ENCODE peak calls at places on chromosomes 7 and 10, in five cellular contexts. One of them, this sample, is unnamed.

GRCh38 chr10:96991313-96991841 is 159.3 kb downstream of the LCOR start:
- DNase-seq in lower lobe of right lung: no peak
- DNase-seq in uterus: no peak
- DNase-seq in mucosa of descending colon: no peak
- DNase-seq in fibroblast of lung: peak; percentile 94
- DNase-seq in this sample: no peak

GRCh38 chr10:7872041-7872442 is 53.7 kb downstream of the TAF3 start:
- DNase-seq in lower lobe of right lung: no peak
- DNase-seq in fibroblast of lung: no peak
- DNase-seq in mucosa of descending colon: no peak
- DNase-seq in uterus: no peak
- DNase-seq in this sample: no peak

GRCh38 chr10:13950543-13950939 is 363.8 kb downstream of the PRPF18 start:
- DNase-seq in uterus: no peak
- DNase-seq in fibroblast of lung: no peak
- DNase-seq in mucosa of descending colon: no peak
- DNase-seq in lower lobe of right lung: no peak
- DNase-seq in this sample: no peak

GRCh38 chr10:3090914-3091313 is 23.6 kb downstream of the PFKP start:
- DNase-seq in uterus: peak; percentile 43
- DNase-seq in fibroblast of lung: peak; percentile 79
- DNase-seq in mucosa of descending colon: peak; percentile 59
- DNase-seq in lower lobe of right lung: peak; percentile 74
- DNase-seq in this sample: peak; percentile 79

GRCh38 chr10:101778781-101779543 is 3.0 kb upstream of the FGF8 start:
- DNase-seq in lower lobe of right lung: peak; percentile 53
- DNase-seq in mucosa of descending colon: peak; percentile 81
- DNase-seq in uterus: no peak
- DNase-seq in fibroblast of lung: peak; percentile 39
- DNase-seq in this sample: peak; percentile 68

GRCh38 chr7:150903627-150904026 is 51.3 kb downstream of the AOC1 start:
- DNase-seq in fibroblast of lung: peak; percentile 78
- DNase-seq in lower lobe of right lung: peak; percentile 71
- DNase-seq in uterus: peak; percentile 52
- DNase-seq in mucosa of descending colon: peak; percentile 80
- DNase-seq in this sample: peak; percentile 65

GRCh38 chr10:72274213-72274729 is 547 bp downstream of the DDIT4 start:
- DNase-seq in mucosa of descending colon: peak; percentile 77
- DNase-seq in lower lobe of right lung: peak; percentile 52
- DNase-seq in uterus: no peak
- DNase-seq in fibroblast of lung: no peak
- DNase-seq in this sample: no peak

GRCh38 chr10:99694171-99694570 is 34.9 kb downstream of the ENTPD7 start:
- DNase-seq in fibroblast of lung: peak; percentile 94
- DNase-seq in lower lobe of right lung: no peak
- DNase-seq in mucosa of descending colon: no peak
- DNase-seq in uterus: no peak
- DNase-seq in this sample: no peak

GRCh38 chr10:95469251-95469650 is 91.9 kb downstream of the SORBS1 start:
- DNase-seq in lower lobe of right lung: no peak
- DNase-seq in mucosa of descending colon: no peak
- DNase-seq in fibroblast of lung: no peak
- DNase-seq in uterus: no peak
- DNase-seq in this sample: no peak

GRCh38 chr10:95466450-95466849 is 94.7 kb downstream of the SORBS1 start:
- DNase-seq in uterus: no peak
- DNase-seq in lower lobe of right lung: no peak
- DNase-seq in mucosa of descending colon: no peak
- DNase-seq in fibroblast of lung: no peak
- DNase-seq in this sample: no peak

GRCh38 chr10:95472304-95473088 is 88.7 kb downstream of the SORBS1 start:
- DNase-seq in mucosa of descending colon: no peak
- DNase-seq in uterus: no peak
- DNase-seq in lower lobe of right lung: no peak
- DNase-seq in fibroblast of lung: no peak
- DNase-seq in this sample: no peak

GRCh38 chr10:95467162-95467599 is 94.0 kb downstream of the SORBS1 start:
- DNase-seq in lower lobe of right lung: peak; percentile 54
- DNase-seq in uterus: peak; percentile 65
- DNase-seq in mucosa of descending colon: peak; percentile 61
- DNase-seq in fibroblast of lung: no peak
- DNase-seq in this sample: peak; percentile 63

DNA sequence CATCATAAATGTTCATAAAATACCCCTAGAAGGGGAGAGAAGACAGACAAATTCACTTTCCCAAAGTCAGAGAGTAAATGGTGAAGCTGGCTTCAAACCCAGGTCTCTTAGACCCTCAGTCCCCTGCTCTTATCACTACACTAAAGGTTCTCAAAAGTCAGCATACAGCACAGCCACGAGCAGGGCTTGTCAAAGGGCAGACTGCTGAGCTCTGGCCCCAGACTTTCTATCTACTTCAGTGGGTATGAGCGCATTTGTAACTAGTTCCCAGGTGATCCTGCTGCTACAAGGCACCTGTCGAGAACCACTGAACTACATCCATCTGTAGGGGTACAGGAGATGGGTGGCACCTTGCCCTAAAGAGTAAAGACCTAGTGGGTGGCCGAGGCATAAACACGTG is 91.5 kb downstream of the SORBS1 start:
- DNase-seq in mucosa of descending colon: no peak
- DNase-seq in fibroblast of lung: no peak
- DNase-seq in lower lobe of right lung: no peak
- DNase-seq in uterus: no peak
- DNase-seq in this sample: no peak
- H3K4me1 ChIP-seq in mucosa of descending colon: peaks cover 26% of the 10 kb centered on the region
- H3K4me1 ChIP-seq in fibroblast of lung: no peaks in the 10 kb centered on the region
- H3K4me1 ChIP-seq in lower lobe of right lung: peaks cover 39% of the 10 kb centered on the region
- H3K4me1 ChIP-seq in uterus: peaks cover 11% of the 10 kb centered on the region
- H3K4me1 ChIP-seq in this sample: peaks cover 31% of the 10 kb centered on the region

DNA sequence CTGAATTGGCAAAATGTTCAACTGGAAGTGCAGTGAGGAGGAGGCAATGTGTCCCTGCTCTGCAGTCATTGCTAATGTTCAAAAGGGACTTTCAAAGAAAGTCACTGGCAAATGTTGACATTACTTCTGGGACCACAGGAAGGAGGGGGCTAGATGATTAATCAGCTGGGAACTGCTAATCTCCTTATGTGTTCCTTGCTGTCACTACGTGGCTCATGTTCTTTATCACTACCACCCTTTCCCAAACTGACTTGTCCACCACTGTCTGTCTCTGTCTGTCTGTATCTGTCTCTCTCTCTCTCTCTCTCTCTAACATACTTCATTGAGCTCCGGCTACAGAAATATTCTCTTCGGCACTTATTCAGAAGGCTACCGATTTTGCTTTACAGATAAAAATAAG is 86.9 kb upstream of the MTPN start:
- DNase-seq in mucosa of descending colon: no peak
- DNase-seq in fibroblast of lung: no peak
- DNase-seq in lower lobe of right lung: no peak
- DNase-seq in uterus: no peak
- DNase-seq in this sample: no peak
- H3K4me3 ChIP-seq in mucosa of descending colon: no peak overlapping the region
- H3K4me3 ChIP-seq in fibroblast of lung: no peak overlapping the region
- H3K4me3 ChIP-seq in lower lobe of right lung: no peak overlapping the region
- H3K4me3 ChIP-seq in uterus: no peak overlapping the region
- H3K4me3 ChIP-seq in this sample: no peak overlapping the region

DNA sequence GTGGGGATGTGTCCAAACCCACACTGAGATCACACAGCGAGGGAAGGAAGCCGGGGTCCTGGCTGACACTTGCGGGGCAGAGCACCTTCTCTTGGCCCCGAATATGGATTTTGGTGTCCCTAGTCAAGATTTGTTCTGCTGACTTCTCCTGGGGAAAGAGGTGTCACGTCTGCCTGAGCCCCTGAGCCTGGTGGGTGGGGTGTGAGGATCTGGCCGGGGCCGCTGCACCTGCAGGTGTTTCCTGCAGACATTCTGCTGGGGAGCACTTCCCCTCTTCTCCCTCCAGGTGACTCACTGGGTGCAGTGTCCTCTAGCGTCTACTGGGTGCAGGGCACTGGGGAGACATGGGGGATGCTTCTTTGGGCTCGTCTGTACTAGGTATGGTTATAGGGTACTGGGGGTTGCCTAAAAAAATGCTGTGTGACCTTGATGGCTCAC is 99.2 kb downstream of the GRK5 start:
- DNase-seq in mucosa of descending colon: peak; percentile 55
- DNase-seq in lower lobe of right lung: no peak
- DNase-seq in uterus: no peak
- DNase-seq in fibroblast of lung: peak; percentile 45
- DNase-seq in this sample: peak; percentile 43
- H3K4me1 ChIP-seq in mucosa of descending colon: peaks cover 4% of the 10 kb centered on the region
- H3K4me1 ChIP-seq in lower lobe of right lung: peaks cover 73% of the 10 kb centered on the region
- H3K4me1 ChIP-seq in uterus: no peaks in the 10 kb centered on the region
- H3K4me1 ChIP-seq in fibroblast of lung: peaks cover 10% of the 10 kb centered on the region
- H3K4me1 ChIP-seq in this sample: peaks cover 69% of the 10 kb centered on the region

GRCh38 chr10:89283174-89283987 is 18.5 kb upstream of the IFIT2 start:
- DNase-seq in fibroblast of lung: peak; percentile 81
- DNase-seq in lower lobe of right lung: no peak
- DNase-seq in uterus: no peak
- DNase-seq in mucosa of descending colon: no peak
- DNase-seq in this sample: no peak
- H3K4me3 ChIP-seq in fibroblast of lung: no peak overlapping the region
- H3K4me3 ChIP-seq in lower lobe of right lung: no peak overlapping the region
- H3K4me3 ChIP-seq in uterus: no peak overlapping the region
- H3K4me3 ChIP-seq in mucosa of descending colon: no peak overlapping the region
- H3K4me3 ChIP-seq in this sample: peak overlapping the region; percentile 21

DNA sequence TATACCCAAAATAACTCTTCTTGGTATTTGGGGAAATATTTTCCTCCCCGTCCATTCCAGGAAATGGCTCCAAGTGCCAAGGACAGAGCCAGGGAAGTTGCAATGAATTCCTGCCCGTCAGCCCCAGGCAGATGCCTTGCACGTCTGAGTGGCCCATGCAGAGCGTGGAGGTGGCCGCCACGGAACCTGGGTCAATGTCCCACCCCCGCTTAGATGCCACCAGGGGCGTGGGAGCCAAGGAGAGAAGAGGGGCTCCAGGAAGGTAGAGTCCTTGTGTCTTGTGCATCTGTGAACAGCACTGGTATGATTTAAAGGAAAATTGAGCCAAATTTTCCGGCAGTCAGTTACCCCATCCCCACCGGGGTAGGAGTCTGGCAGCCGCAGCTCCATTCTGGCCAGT is 1.6 kb downstream of the LEP start:
- DNase-seq in fibroblast of lung: no peak
- DNase-seq in lower lobe of right lung: no peak
- DNase-seq in mucosa of descending colon: no peak
- DNase-seq in uterus: no peak
- DNase-seq in this sample: no peak
- H3K4me1 ChIP-seq in fibroblast of lung: no peaks in the 10 kb centered on the region
- H3K4me1 ChIP-seq in lower lobe of right lung: no peaks in the 10 kb centered on the region
- H3K4me1 ChIP-seq in mucosa of descending colon: no peaks in the 10 kb centered on the region
- H3K4me1 ChIP-seq in uterus: no peaks in the 10 kb centered on the region
- H3K4me1 ChIP-seq in this sample: no peaks in the 10 kb centered on the region

DNA sequence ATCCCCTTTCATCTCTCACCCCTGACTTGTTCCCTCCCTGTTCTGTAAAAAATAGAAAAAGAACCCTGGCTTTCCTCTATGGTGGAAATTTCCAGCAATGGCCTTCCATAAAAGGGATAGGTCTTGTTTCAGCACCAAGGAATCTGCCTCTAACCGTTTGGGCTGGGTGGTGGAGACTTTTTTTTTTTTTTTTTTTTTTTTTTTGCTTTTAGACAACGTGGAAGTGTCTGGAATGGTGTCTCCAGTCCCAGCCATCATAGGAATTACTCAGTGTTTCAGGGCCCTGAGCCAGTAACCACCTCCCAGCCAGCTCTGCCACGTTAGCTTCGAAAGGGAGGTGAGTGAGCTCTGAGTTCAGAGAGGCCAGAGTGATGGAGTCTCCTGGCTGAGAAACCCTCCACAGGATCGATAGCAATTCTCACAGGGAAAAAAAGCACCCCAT is 97.3 kb upstream of the COL1A2 start:
- DNase-seq in uterus: peak; percentile 88
- DNase-seq in mucosa of descending colon: peak; percentile 27
- DNase-seq in lower lobe of right lung: no peak
- DNase-seq in fibroblast of lung: peak; percentile 98
- DNase-seq in this sample: peak; percentile 32
- H3K4me3 ChIP-seq in uterus: no peak overlapping the region
- H3K4me3 ChIP-seq in mucosa of descending colon: no peak overlapping the region
- H3K4me3 ChIP-seq in lower lobe of right lung: no peak overlapping the region
- H3K4me3 ChIP-seq in fibroblast of lung: peak overlapping the region; percentile 35
- H3K4me3 ChIP-seq in this sample: no peak overlapping the region

GRCh38 chr7:55437375-55437774 is 72.2 kb downstream of the LANCL2 start:
- DNase-seq in mucosa of descending colon: no peak
- DNase-seq in fibroblast of lung: no peak
- DNase-seq in lower lobe of right lung: no peak
- DNase-seq in uterus: no peak
- DNase-seq in this sample: no peak

GRCh38 chr7:55439627-55440026 is 74.5 kb downstream of the LANCL2 start:
- DNase-seq in fibroblast of lung: peak; percentile 49
- DNase-seq in mucosa of descending colon: no peak
- DNase-seq in lower lobe of right lung: no peak
- DNase-seq in uterus: no peak
- DNase-seq in this sample: no peak

GRCh38 chr7:55436457-55436856 is 71.3 kb downstream of the LANCL2 start:
- DNase-seq in fibroblast of lung: no peak
- DNase-seq in mucosa of descending colon: no peak
- DNase-seq in uterus: no peak
- DNase-seq in lower lobe of right lung: no peak
- DNase-seq in this sample: no peak

GRCh38 chr7:55438765-55439525 is 73.8 kb downstream of the LANCL2 start:
- DNase-seq in lower lobe of right lung: no peak
- DNase-seq in uterus: no peak
- DNase-seq in fibroblast of lung: peak; percentile 73
- DNase-seq in mucosa of descending colon: peak; percentile 79
- DNase-seq in this sample: peak; percentile 72

DNA sequence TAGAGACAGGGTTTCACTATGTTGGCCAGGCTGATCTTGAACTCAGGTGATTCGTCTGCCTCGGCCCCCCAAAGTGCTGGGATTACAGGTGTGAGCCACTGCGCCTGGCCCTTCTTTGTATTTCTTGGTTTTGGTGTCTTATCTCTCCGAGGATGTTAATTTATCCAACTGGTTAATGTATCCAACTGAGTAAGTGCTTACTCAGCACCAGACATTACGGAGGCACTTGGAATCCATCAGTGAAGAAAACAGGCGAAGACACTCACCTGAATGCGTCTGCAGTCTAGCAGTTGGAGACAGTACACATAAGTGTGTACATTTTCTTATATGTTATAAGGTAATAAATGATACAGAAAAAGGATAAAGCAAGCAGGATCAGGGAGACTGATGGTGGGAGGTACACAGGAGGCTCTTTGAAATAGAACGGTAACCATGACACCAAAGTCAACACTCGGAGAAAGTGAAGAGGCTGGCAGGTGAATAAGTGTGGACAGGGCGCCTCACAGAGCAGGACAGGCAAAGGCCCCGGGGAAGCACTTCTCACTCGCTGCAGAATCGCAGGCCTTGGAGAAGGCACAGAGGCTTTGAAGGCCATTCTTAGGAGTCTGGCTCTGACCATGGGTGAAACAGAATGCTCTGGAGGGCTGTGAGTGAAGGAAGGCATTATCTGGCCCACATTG is 73.1 kb downstream of the LANCL2 start:
- DNase-seq in lower lobe of right lung: no peak
- DNase-seq in uterus: no peak
- DNase-seq in mucosa of descending colon: no peak
- DNase-seq in fibroblast of lung: no peak
- DNase-seq in this sample: no peak
- H3K4me1 ChIP-seq in lower lobe of right lung: no peaks in the 10 kb centered on the region
- H3K4me1 ChIP-seq in uterus: no peaks in the 10 kb centered on the region
- H3K4me1 ChIP-seq in mucosa of descending colon: peaks cover 2% of the 10 kb centered on the region
- H3K4me1 ChIP-seq in fibroblast of lung: peaks cover 22% of the 10 kb centered on the region
- H3K4me1 ChIP-seq in this sample: peaks cover 1% of the 10 kb centered on the region

GRCh38 chr10:16436758-16437539 is at the start of gene PTER:
- DNase-seq in lower lobe of right lung: peak; percentile 98
- DNase-seq in uterus: peak; percentile 95
- DNase-seq in fibroblast of lung: peak; percentile 83
- DNase-seq in mucosa of descending colon: peak; percentile 100
- DNase-seq in this sample: peak; percentile 100
- H3K4me3 ChIP-seq in lower lobe of right lung: peak within 1 kb of the TSS; percentile 70
- H3K4me3 ChIP-seq in uterus: peak within 1 kb of the TSS; percentile 50
- H3K4me3 ChIP-seq in fibroblast of lung: peak within 1 kb of the TSS; percentile 59
- H3K4me3 ChIP-seq in mucosa of descending colon: peak within 1 kb of the TSS; percentile 36
- H3K4me3 ChIP-seq in this sample: peak within 1 kb of the TSS; percentile 64

GRCh38 chr10:50576245-50576815 is 47.4 kb downstream of the SGMS1 start:
- DNase-seq in mucosa of descending colon: no peak
- DNase-seq in uterus: no peak
- DNase-seq in lower lobe of right lung: no peak
- DNase-seq in fibroblast of lung: no peak
- DNase-seq in this sample: no peak
- H3K4me1 ChIP-seq in mucosa of descending colon: peaks cover 29% of the 10 kb centered on the region
- H3K4me1 ChIP-seq in uterus: no peaks in the 10 kb centered on the region
- H3K4me1 ChIP-seq in lower lobe of right lung: peaks cover 24% of the 10 kb centered on the region
- H3K4me1 ChIP-seq in fibroblast of lung: peaks cover 9% of the 10 kb centered on the region
- H3K4me1 ChIP-seq in this sample: peaks cover 79% of the 10 kb centered on the region

This sample was measured in stomach.